ENCODE peak calls at places on chromosomes 4 and X, in seven cellular contexts. P, S, B, W, U, Y and R are unnamed samples.

GRCh38 chr4:13441506-13441905 is 42.6 kb downstream of the RAB28 start:
- DNase-seq in P (no peak), S (no peak), B (no peak), W (no peak), U (no peak), Y (no peak), R (no peak)

GRCh38 chr4:166499820-166500219 is 626.8 kb downstream of the TLL1 start:
- DNase-seq in P (no peak), S (no peak), B (no peak), W (no peak), U (no peak), Y (no peak), R (no peak)

GRCh38 chrX:135432453-135432852 is 10.7 kb downstream of the SMIM10L2A start:
- DNase-seq in P (no peak), S (no peak), B (no peak), W (no peak), U (no peak), Y (no peak), R (no peak)

GRCh38 chr4:121995790-121996537 is 44.1 kb upstream of the TRPC3 start:
- DNase-seq in P (peak), S (no peak), B (no peak), W (no peak), U (no peak), Y (no peak), R (no peak)

GRCh38 chr4:56757821-56758400 is 63.6 kb downstream of the SPINK2 start:
- DNase-seq in P (peak), S (no peak), B (peak), W (peak), U (peak), Y (no peak), R (peak)

GRCh38 chrX:20432746-20433374 is 166.2 kb upstream of the RPS6KA3 start:
- DNase-seq in P (no peak), S (no peak), B (no peak), W (no peak), U (no peak), Y (no peak), R (no peak)

GRCh38 chrX:130726661-130727060 is 176.3 kb downstream of the ENOX2 start:
- DNase-seq in P (peak), S (no peak), B (no peak), W (no peak), U (no peak), Y (no peak), R (no peak)

GRCh38 chrX:5449323-5449722 is 779.3 kb downstream of the NLGN4X start:
- DNase-seq in P (no peak), S (no peak), B (no peak), W (no peak), U (no peak), Y (no peak), R (no peak)

GRCh38 chr4:88226143-88226542 is 58.2 kb downstream of the PPM1K start:
- DNase-seq in P (no peak), S (no peak), B (no peak), W (no peak), U (no peak), Y (no peak), R (no peak)

GRCh38 chr4:89617256-89617655 is 219.7 kb downstream of the SNCA start:
- DNase-seq in P (no peak), S (no peak), B (no peak), W (no peak), U (no peak), Y (no peak), R (no peak)

GRCh38 chrX:110136136-110136535 is 133.2 kb downstream of the TMEM164 start:
- DNase-seq in P (no peak), S (no peak), B (no peak), W (no peak), U (no peak), Y (no peak), R (no peak)
- H3K27ac ChIP-seq in P (no peak), S (no peak), B (no peak), W (no peak), U (no peak), Y (no peak), R (no peak)

GRCh38 chrX:77901506-77901905 is 2.2 kb downstream of the COX7B start:
- DNase-seq in P (no peak), S (no peak), B (no peak), W (no peak), U (no peak), Y (no peak), R (no peak)

GRCh38 chrX:77899081-77899828 is at the start of gene COX7B:
- DNase-seq in P (peak), S (peak), B (peak), W (peak), U (peak), Y (peak), R (peak)

GRCh38 chrX:77894921-77895886 is at the start of gene MAGT1:
- DNase-seq in P (peak), S (peak), B (peak), W (peak), U (peak), Y (peak), R (peak)

GRCh38 chrX:77900688-77901087 is 1.4 kb downstream of the COX7B start:
- DNase-seq in P (no peak), S (no peak), B (no peak), W (no peak), U (no peak), Y (no peak), R (no peak)
- H3K27ac ChIP-seq in P (no peak), S (peak), B (peak), W (peak), U (peak), Y (no peak), R (no peak)

GRCh38 chr4:175823015-175823741 is 11.1 kb upstream of the GPM6A start:
- DNase-seq in P (no peak), S (no peak), B (no peak), W (no peak), U (no peak), Y (no peak), R (no peak)
- H3K27ac ChIP-seq in P (no peak), S (no peak), B (no peak), W (no peak), U (no peak), Y (no peak), R (no peak)

GRCh38 chrX:39945709-39946108 is 152.0 kb downstream of the BCOR start:
- DNase-seq in P (no peak), S (no peak), B (no peak), W (no peak), U (no peak), Y (no peak), R (no peak)

GRCh38 chrX:39950035-39950688 is 147.6 kb downstream of the BCOR start:
- DNase-seq in P (peak), S (peak), B (no peak), W (no peak), U (no peak), Y (no peak), R (no peak)

GRCh38 chrX:39944416-39944815 is 153.3 kb downstream of the BCOR start:
- DNase-seq in P (no peak), S (no peak), B (no peak), W (no peak), U (no peak), Y (no peak), R (no peak)

GRCh38 chrX:39946822-39947221 is 150.9 kb downstream of the BCOR start:
- DNase-seq in P (peak), S (no peak), B (no peak), W (no peak), U (no peak), Y (no peak), R (no peak)

GRCh38 chrX:39948564-39948963 is 149.2 kb downstream of the BCOR start:
- DNase-seq in P (no peak), S (no peak), B (no peak), W (no peak), U (no peak), Y (no peak), R (no peak)
- H3K27ac ChIP-seq in P (no peak), S (no peak), B (no peak), W (no peak), U (no peak), Y (no peak), R (no peak)

GRCh38 chrX:95057341-95057740 is 1383.3 kb downstream of the FAM133A start:
- DNase-seq in P (peak), S (no peak), B (no peak), W (no peak), U (no peak), Y (no peak), R (no peak)
- H3K27ac ChIP-seq in P (no peak), S (no peak), B (no peak), W (no peak), U (no peak), Y (no peak), R (no peak)

DNA sequence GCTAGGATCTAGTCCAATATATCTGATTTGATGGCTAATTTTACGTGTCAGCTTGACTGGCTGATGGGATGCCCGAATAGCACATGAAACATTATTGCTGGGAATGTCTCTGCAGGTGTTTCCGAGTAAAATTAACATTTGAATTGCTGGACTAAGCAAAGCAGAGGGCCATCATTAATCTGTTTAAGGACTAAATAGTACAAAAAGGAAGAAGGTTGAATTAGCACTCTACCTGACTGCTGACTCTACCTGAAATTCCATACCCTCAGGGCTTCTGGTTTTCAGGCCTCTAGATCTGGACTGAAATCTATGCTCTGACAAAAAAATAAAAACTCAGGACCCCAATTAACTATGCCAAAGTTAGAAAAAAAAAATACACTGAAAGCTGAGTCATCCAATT is 1021.9 kb downstream of the FAM133A start:
- DNase-seq in P (no peak), S (no peak), B (no peak), W (no peak), U (no peak), Y (no peak), R (no peak)
- H3K27ac ChIP-seq in P (no peak), S (no peak), B (no peak), W (no peak), U (no peak), Y (no peak), R (no peak)

DNA sequence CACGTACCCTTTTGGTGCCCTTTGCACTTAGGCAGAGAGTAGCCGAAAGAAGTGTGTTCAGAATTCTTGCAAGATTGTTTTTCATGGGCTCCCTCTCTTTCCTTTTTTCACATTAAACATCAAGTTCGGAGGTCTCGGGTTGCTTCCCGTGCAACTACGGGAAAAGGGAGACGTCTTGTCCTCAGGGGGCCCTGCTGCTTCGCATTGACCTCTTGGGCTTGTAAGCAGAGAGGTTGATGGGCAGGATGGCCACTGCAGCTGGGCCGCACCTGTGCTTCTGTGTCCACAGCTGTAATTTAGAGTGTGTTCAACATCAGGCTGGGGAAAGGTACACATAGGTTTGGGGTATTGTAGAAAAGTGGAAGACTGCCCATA is 109.7 kb downstream of the SPRY1 start:
- DNase-seq in P (no peak), S (no peak), B (no peak), W (no peak), U (no peak), Y (no peak), R (no peak)
- H3K27ac ChIP-seq in P (no peak), S (no peak), B (no peak), W (no peak), U (peak), Y (no peak), R (peak)

GRCh38 chr4:85734446-85734845 is 259.5 kb downstream of the ARHGAP24 start:
- DNase-seq in P (no peak), S (no peak), B (no peak), W (no peak), U (no peak), Y (no peak), R (no peak)
- H3K27ac ChIP-seq in P (no peak), S (no peak), B (peak), W (no peak), U (peak), Y (peak), R (peak)

DNA sequence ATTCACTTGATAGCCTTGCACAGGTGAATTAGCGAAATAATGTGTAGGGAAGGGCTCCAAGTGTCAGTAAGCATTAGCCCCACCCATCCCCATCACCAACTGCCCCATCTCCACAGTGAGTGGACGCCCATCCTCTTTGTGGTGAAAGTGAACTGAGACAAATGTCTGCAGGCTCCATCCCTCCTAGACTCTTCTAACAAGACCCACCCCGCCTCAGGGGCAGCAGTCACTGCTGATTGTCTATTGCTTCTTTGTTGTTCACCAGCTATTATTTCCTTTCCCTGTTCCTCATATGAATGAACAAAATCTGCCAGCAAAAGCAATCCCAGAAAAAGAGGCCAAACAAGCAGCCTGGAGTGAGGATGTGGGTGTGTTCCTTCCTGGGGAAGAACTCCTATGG is 96.4 kb downstream of the LDB2 start:
- DNase-seq in P (no peak), S (no peak), B (no peak), W (no peak), U (no peak), Y (no peak), R (no peak)
- H3K27ac ChIP-seq in P (no peak), S (no peak), B (no peak), W (no peak), U (peak), Y (no peak), R (no peak)

GRCh38 chr4:112279025-112279881 is 6.5 kb downstream of the TIFA start:
- DNase-seq in P (peak), S (peak), B (no peak), W (no peak), U (no peak), Y (no peak), R (no peak)
- H3K27ac ChIP-seq in P (no peak), S (peak), B (peak), W (no peak), U (peak), Y (no peak), R (no peak)